ENCODE peak calls at places on chromosomes 7 and 10, in nine cellular contexts. One of them, this sample, is unnamed.
A peak's percentile ranks its signal among the peaks of the same experiment; 100 is the strongest.

GRCh38 chr10:132478341-132479023 is 59.1 kb upstream of the INPP5A start:
- DNase-seq in heart right ventricle: no peak
- DNase-seq in CD8-positive, alpha-beta memory T cell: no peak
- DNase-seq in BE2C: no peak
- DNase-seq in HepG2: no peak
- DNase-seq in thoracic aorta: no peak
- DNase-seq in adrenal gland: no peak
- DNase-seq in neuronal stem cell: no peak
- DNase-seq in esophagus muscularis mucosa: no peak
- DNase-seq in this sample: no peak

GRCh38 chr10:75250934-75251333 is 15.2 kb upstream of the COMTD1 start:
- DNase-seq in heart right ventricle: no peak
- DNase-seq in CD8-positive, alpha-beta memory T cell: no peak
- DNase-seq in BE2C: no peak
- DNase-seq in HepG2: no peak
- DNase-seq in thoracic aorta: no peak
- DNase-seq in adrenal gland: no peak
- DNase-seq in neuronal stem cell: no peak
- DNase-seq in esophagus muscularis mucosa: no peak
- DNase-seq in this sample: no peak

GRCh38 chr7:7969306-7970112 is 913 bp downstream of the GLCCI1 start:
- DNase-seq in heart right ventricle: peak; percentile 28
- DNase-seq in CD8-positive, alpha-beta memory T cell: peak; percentile 68
- DNase-seq in BE2C: peak; percentile 48
- DNase-seq in HepG2: no peak
- DNase-seq in thoracic aorta: no peak
- DNase-seq in adrenal gland: peak; percentile 28
- DNase-seq in neuronal stem cell: peak; percentile 54
- DNase-seq in esophagus muscularis mucosa: no peak
- DNase-seq in this sample: peak; percentile 29

GRCh38 chr7:23373151-23374004 is 74.2 kb downstream of the MALSU1 start:
- DNase-seq in heart right ventricle: no peak
- DNase-seq in CD8-positive, alpha-beta memory T cell: peak; percentile 56
- DNase-seq in BE2C: no peak
- DNase-seq in HepG2: no peak
- DNase-seq in thoracic aorta: no peak
- DNase-seq in adrenal gland: no peak
- DNase-seq in neuronal stem cell: no peak
- DNase-seq in esophagus muscularis mucosa: no peak
- DNase-seq in this sample: no peak

GRCh38 chr7:30668102-30668501 is 14.2 kb downstream of the CRHR2 start:
- DNase-seq in heart right ventricle: no peak
- DNase-seq in CD8-positive, alpha-beta memory T cell: no peak
- DNase-seq in BE2C: no peak
- DNase-seq in HepG2: no peak
- DNase-seq in thoracic aorta: no peak
- DNase-seq in adrenal gland: no peak
- DNase-seq in neuronal stem cell: no peak
- DNase-seq in esophagus muscularis mucosa: no peak
- DNase-seq in this sample: no peak

GRCh38 chr10:132787253-132788179 is 1.6 kb upstream of the NKX6-2 start:
- DNase-seq in heart right ventricle: no peak
- DNase-seq in CD8-positive, alpha-beta memory T cell: no peak
- DNase-seq in BE2C: no peak
- DNase-seq in HepG2: no peak
- DNase-seq in thoracic aorta: no peak
- DNase-seq in adrenal gland: no peak
- DNase-seq in neuronal stem cell: peak; percentile 32
- DNase-seq in esophagus muscularis mucosa: no peak
- DNase-seq in this sample: no peak

GRCh38 chr10:61673360-61673759 is 10.6 kb downstream of the CABCOCO1 start:
- DNase-seq in heart right ventricle: no peak
- DNase-seq in CD8-positive, alpha-beta memory T cell: no peak
- DNase-seq in BE2C: peak; percentile 30
- DNase-seq in HepG2: no peak
- DNase-seq in thoracic aorta: no peak
- DNase-seq in adrenal gland: no peak
- DNase-seq in neuronal stem cell: no peak
- DNase-seq in esophagus muscularis mucosa: no peak
- DNase-seq in this sample: no peak

GRCh38 chr7:131905574-131905973 is 349.1 kb upstream of the PODXL start:
- DNase-seq in heart right ventricle: no peak
- DNase-seq in CD8-positive, alpha-beta memory T cell: no peak
- DNase-seq in BE2C: no peak
- DNase-seq in HepG2: no peak
- DNase-seq in thoracic aorta: no peak
- DNase-seq in adrenal gland: no peak
- DNase-seq in neuronal stem cell: no peak
- DNase-seq in esophagus muscularis mucosa: no peak
- DNase-seq in this sample: no peak

GRCh38 chr7:10940748-10941358 is 32.8 kb upstream of the PHF14 start:
- DNase-seq in heart right ventricle: no peak
- DNase-seq in CD8-positive, alpha-beta memory T cell: peak; percentile 45
- DNase-seq in BE2C: no peak
- DNase-seq in HepG2: no peak
- DNase-seq in thoracic aorta: no peak
- DNase-seq in adrenal gland: no peak
- DNase-seq in neuronal stem cell: no peak
- DNase-seq in esophagus muscularis mucosa: no peak
- DNase-seq in this sample: no peak

GRCh38 chr7:35605760-35606159 is 89.2 kb downstream of the HERPUD2 start:
- DNase-seq in heart right ventricle: no peak
- DNase-seq in CD8-positive, alpha-beta memory T cell: no peak
- DNase-seq in BE2C: no peak
- DNase-seq in HepG2: no peak
- DNase-seq in thoracic aorta: no peak
- DNase-seq in adrenal gland: peak; percentile 69
- DNase-seq in neuronal stem cell: no peak
- DNase-seq in esophagus muscularis mucosa: no peak
- DNase-seq in this sample: no peak

GRCh38 chr10:119803264-119803663 is 69.4 kb downstream of the MCMBP start:
- DNase-seq in heart right ventricle: no peak
- DNase-seq in CD8-positive, alpha-beta memory T cell: no peak
- DNase-seq in BE2C: no peak
- DNase-seq in HepG2: no peak
- DNase-seq in thoracic aorta: no peak
- DNase-seq in adrenal gland: no peak
- DNase-seq in neuronal stem cell: no peak
- DNase-seq in esophagus muscularis mucosa: no peak
- DNase-seq in this sample: no peak

GRCh38 chr10:35268791-35269257 is 67.5 kb upstream of the CCNY start:
- DNase-seq in heart right ventricle: no peak
- DNase-seq in CD8-positive, alpha-beta memory T cell: no peak
- DNase-seq in BE2C: no peak
- DNase-seq in HepG2: no peak
- DNase-seq in thoracic aorta: no peak
- DNase-seq in adrenal gland: no peak
- DNase-seq in neuronal stem cell: no peak
- DNase-seq in esophagus muscularis mucosa: no peak
- DNase-seq in this sample: no peak

GRCh38 chr7:157442456-157442855 is 105.7 kb downstream of the DNAJB6 start:
- DNase-seq in heart right ventricle: no peak
- DNase-seq in CD8-positive, alpha-beta memory T cell: no peak
- DNase-seq in BE2C: no peak
- DNase-seq in HepG2: no peak
- DNase-seq in thoracic aorta: no peak
- DNase-seq in adrenal gland: no peak
- DNase-seq in neuronal stem cell: no peak
- DNase-seq in esophagus muscularis mucosa: no peak
- DNase-seq in this sample: no peak
- H3K9me3 ChIP-seq in heart right ventricle: no peaks in the 10 kb centered on the region
- H3K9me3 ChIP-seq in CD8-positive, alpha-beta memory T cell: no peaks in the 10 kb centered on the region
- H3K9me3 ChIP-seq in BE2C: no peaks in the 10 kb centered on the region
- H3K9me3 ChIP-seq in HepG2: no peaks in the 10 kb centered on the region
- H3K9me3 ChIP-seq in thoracic aorta: no peaks in the 10 kb centered on the region
- H3K9me3 ChIP-seq in adrenal gland: no peaks in the 10 kb centered on the region
- H3K9me3 ChIP-seq in neuronal stem cell: peaks cover 33% of the 10 kb centered on the region
- H3K9me3 ChIP-seq in esophagus muscularis mucosa: no peaks in the 10 kb centered on the region
- H3K9me3 ChIP-seq in this sample: no peaks in the 10 kb centered on the region

GRCh38 chr7:234712-235553 is 42.6 kb downstream of the FAM20C start:
- DNase-seq in heart right ventricle: peak; percentile 47
- DNase-seq in CD8-positive, alpha-beta memory T cell: no peak
- DNase-seq in BE2C: no peak
- DNase-seq in HepG2: peak; percentile 78
- DNase-seq in thoracic aorta: no peak
- DNase-seq in adrenal gland: peak; percentile 29
- DNase-seq in neuronal stem cell: no peak
- DNase-seq in esophagus muscularis mucosa: no peak
- DNase-seq in this sample: no peak

GRCh38 chr7:234041-234711 is 41.8 kb downstream of the FAM20C start:
- DNase-seq in heart right ventricle: peak; percentile 61
- DNase-seq in CD8-positive, alpha-beta memory T cell: no peak
- DNase-seq in BE2C: no peak
- DNase-seq in HepG2: no peak
- DNase-seq in thoracic aorta: no peak
- DNase-seq in adrenal gland: no peak
- DNase-seq in neuronal stem cell: no peak
- DNase-seq in esophagus muscularis mucosa: no peak
- DNase-seq in this sample: no peak

GRCh38 chr7:237385-237784 is 45.0 kb downstream of the FAM20C start:
- DNase-seq in heart right ventricle: no peak
- DNase-seq in CD8-positive, alpha-beta memory T cell: no peak
- DNase-seq in BE2C: no peak
- DNase-seq in HepG2: no peak
- DNase-seq in thoracic aorta: no peak
- DNase-seq in adrenal gland: no peak
- DNase-seq in neuronal stem cell: no peak
- DNase-seq in esophagus muscularis mucosa: no peak
- DNase-seq in this sample: no peak

GRCh38 chr7:236967-237366 is 44.6 kb downstream of the FAM20C start:
- DNase-seq in heart right ventricle: no peak
- DNase-seq in CD8-positive, alpha-beta memory T cell: no peak
- DNase-seq in BE2C: no peak
- DNase-seq in HepG2: no peak
- DNase-seq in thoracic aorta: no peak
- DNase-seq in adrenal gland: no peak
- DNase-seq in neuronal stem cell: no peak
- DNase-seq in esophagus muscularis mucosa: no peak
- DNase-seq in this sample: no peak

DNA sequence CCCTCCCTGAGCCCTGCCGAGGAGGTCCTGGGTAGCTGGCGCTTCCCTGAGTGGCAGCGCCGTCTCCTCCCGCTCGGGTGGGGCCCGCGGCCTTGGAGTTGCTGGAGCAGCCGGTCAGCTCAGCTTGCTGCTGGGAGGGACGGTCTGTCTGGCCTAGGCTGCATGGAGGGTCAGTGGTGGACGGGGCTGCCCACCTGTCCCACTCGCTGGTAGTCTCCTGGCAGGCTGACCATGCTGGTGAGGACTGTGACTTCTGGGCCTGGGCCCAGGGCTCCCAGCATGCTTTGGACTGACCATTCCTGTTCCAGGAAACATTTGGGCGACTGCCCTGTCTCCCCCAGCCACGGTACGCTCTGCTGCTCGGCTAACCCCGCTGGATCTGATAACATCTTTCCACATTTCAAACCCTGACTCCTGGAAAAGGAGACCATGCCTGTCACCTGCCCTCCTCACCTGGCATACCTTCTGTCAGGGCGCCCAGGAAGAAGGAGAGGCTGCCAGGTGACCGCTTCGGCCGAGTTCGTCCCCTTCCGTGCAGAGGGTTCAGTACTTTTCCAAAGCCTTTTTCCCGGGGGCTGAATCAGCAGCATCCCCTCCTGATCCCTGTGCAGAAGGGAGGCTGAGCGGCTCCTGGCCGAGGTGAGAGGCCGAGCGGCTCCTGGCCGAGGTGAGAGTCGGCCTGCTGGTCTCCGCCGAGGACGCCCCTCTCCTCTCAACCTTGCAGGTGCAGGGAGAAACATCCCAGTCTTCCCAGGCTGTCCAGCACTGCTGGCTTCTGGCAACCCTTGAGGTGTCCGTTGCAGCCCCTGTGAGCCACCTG is 43.4 kb downstream of the FAM20C start:
- DNase-seq in heart right ventricle: peak; percentile 54
- DNase-seq in CD8-positive, alpha-beta memory T cell: no peak
- DNase-seq in BE2C: no peak
- DNase-seq in HepG2: no peak
- DNase-seq in thoracic aorta: peak; percentile 46
- DNase-seq in adrenal gland: no peak
- DNase-seq in neuronal stem cell: no peak
- DNase-seq in esophagus muscularis mucosa: no peak
- DNase-seq in this sample: no peak
- H3K9me3 ChIP-seq in heart right ventricle: no peaks in the 10 kb centered on the region
- H3K9me3 ChIP-seq in CD8-positive, alpha-beta memory T cell: no peaks in the 10 kb centered on the region
- H3K9me3 ChIP-seq in BE2C: peaks cover 7% of the 10 kb centered on the region
- H3K9me3 ChIP-seq in HepG2: no peaks in the 10 kb centered on the region
- H3K9me3 ChIP-seq in thoracic aorta: no peaks in the 10 kb centered on the region
- H3K9me3 ChIP-seq in adrenal gland: no peaks in the 10 kb centered on the region
- H3K9me3 ChIP-seq in neuronal stem cell: no peaks in the 10 kb centered on the region
- H3K9me3 ChIP-seq in esophagus muscularis mucosa: no peaks in the 10 kb centered on the region
- H3K9me3 ChIP-seq in this sample: no peaks in the 10 kb centered on the region

DNA sequence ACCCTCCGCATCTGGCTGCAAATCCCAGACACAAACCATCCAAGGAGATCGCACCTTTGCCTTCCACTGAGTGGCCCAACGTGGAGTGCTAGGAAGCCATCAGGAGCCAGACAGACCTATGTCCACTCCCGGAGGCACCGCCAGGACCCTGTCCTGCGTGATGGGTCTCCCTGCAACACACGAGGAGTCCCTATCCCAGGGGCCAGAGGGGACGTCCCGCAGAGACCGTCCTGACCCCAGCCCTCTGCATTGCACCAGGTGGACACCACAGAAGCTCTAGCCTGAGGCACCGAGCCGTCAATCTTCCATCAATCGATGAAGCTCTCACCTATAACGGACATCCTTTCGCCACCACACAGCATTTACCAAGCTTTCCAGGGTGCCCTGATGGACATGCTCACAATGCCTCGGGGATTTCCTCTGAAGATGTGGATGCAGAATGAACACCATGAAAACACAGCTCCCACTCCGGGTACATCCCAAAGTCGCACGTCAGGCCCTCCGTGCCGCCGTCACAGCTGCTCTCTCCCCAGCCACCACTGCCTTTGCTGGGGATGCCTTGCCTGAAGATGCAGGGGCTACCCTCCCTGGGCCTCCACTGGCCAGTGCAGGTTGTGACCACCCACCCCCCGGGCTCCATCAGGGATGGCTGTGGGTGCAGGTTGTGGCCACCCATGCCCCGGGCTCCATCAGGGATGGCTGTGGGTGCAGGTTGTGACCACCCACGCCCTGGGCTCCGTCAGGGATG is 54.1 kb downstream of the PTPRN2 start:
- DNase-seq in heart right ventricle: no peak
- DNase-seq in CD8-positive, alpha-beta memory T cell: no peak
- DNase-seq in BE2C: no peak
- DNase-seq in HepG2: no peak
- DNase-seq in thoracic aorta: no peak
- DNase-seq in adrenal gland: no peak
- DNase-seq in neuronal stem cell: no peak
- DNase-seq in esophagus muscularis mucosa: no peak
- DNase-seq in this sample: no peak
- H3K9me3 ChIP-seq in heart right ventricle: no peaks in the 10 kb centered on the region
- H3K9me3 ChIP-seq in CD8-positive, alpha-beta memory T cell: no peaks in the 10 kb centered on the region
- H3K9me3 ChIP-seq in BE2C: no peaks in the 10 kb centered on the region
- H3K9me3 ChIP-seq in HepG2: no peaks in the 10 kb centered on the region
- H3K9me3 ChIP-seq in thoracic aorta: no peaks in the 10 kb centered on the region
- H3K9me3 ChIP-seq in adrenal gland: no peaks in the 10 kb centered on the region
- H3K9me3 ChIP-seq in neuronal stem cell: no peaks in the 10 kb centered on the region
- H3K9me3 ChIP-seq in esophagus muscularis mucosa: no peaks in the 10 kb centered on the region
- H3K9me3 ChIP-seq in this sample: no peaks in the 10 kb centered on the region

GRCh38 chr7:16189026-16189715 is 232.2 kb downstream of the CRPPA start:
- DNase-seq in heart right ventricle: no peak
- DNase-seq in CD8-positive, alpha-beta memory T cell: no peak
- DNase-seq in BE2C: no peak
- DNase-seq in HepG2: no peak
- DNase-seq in thoracic aorta: no peak
- DNase-seq in adrenal gland: no peak
- DNase-seq in neuronal stem cell: no peak
- DNase-seq in esophagus muscularis mucosa: no peak
- DNase-seq in this sample: no peak
- H3K9me3 ChIP-seq in heart right ventricle: no peaks in the 10 kb centered on the region
- H3K9me3 ChIP-seq in CD8-positive, alpha-beta memory T cell: no peaks in the 10 kb centered on the region
- H3K9me3 ChIP-seq in BE2C: peaks cover 2% of the 10 kb centered on the region
- H3K9me3 ChIP-seq in HepG2: no peaks in the 10 kb centered on the region
- H3K9me3 ChIP-seq in thoracic aorta: no peaks in the 10 kb centered on the region
- H3K9me3 ChIP-seq in adrenal gland: no peaks in the 10 kb centered on the region
- H3K9me3 ChIP-seq in neuronal stem cell: no peaks in the 10 kb centered on the region
- H3K9me3 ChIP-seq in esophagus muscularis mucosa: no peaks in the 10 kb centered on the region
- H3K9me3 ChIP-seq in this sample: no peaks in the 10 kb centered on the region

This sample was measured in T-helper 17 cell.